ENCODE peak calls at places on chromosomes 12 and 14, in eight cellular contexts. K, O, F, V, D, H, Y and S are unnamed samples.

GRCh38 chr12:49413796-49414195 is 46.5 kb downstream of the SPATS2 start:
- DNase-seq in D (no peak), F (no peak), K (no peak), V (no peak), Y (peak), O (no peak), H (no peak), S (no peak)

GRCh38 chr12:104478396-104479140 is 21.8 kb downstream of the CHST11 start:
- DNase-seq in D (no peak), Y (no peak), F (no peak), K (peak), H (no peak), O (no peak), V (no peak), S (peak)

GRCh38 chr14:101198398-101199027 is 295.0 kb upstream of the RTL1 start:
- DNase-seq in Y (no peak), D (no peak), V (no peak), K (no peak), O (no peak), F (peak), H (no peak), S (no peak)

GRCh38 chr12:109544955-109545531 is 28.3 kb downstream of the MMAB start:
- DNase-seq in V (peak), K (no peak), F (peak), D (no peak), O (no peak), H (no peak), Y (peak), S (no peak)

GRCh38 chr12:22855456-22855855 is 230.5 kb downstream of the ETNK1 start:
- DNase-seq in Y (no peak), V (no peak), F (no peak), K (no peak), H (no peak), O (no peak), D (no peak), S (no peak)

GRCh38 chr12:31585271-31585670 is 5.7 kb downstream of the DENND5B start:
- DNase-seq in F (no peak), Y (no peak), K (no peak), D (no peak), V (peak), O (no peak), H (no peak), S (no peak)

GRCh38 chr12:28578833-28579252 is 388.6 kb downstream of the CCDC91 start:
- DNase-seq in D (no peak), H (no peak), V (no peak), K (no peak), F (no peak), O (no peak), Y (peak), S (no peak)

GRCh38 chr14:22375321-22375930 is 213.6 kb downstream of the DAD1 start:
- DNase-seq in D (no peak), Y (peak), H (peak), V (peak), O (peak), K (peak), F (peak), S (no peak)

GRCh38 chr14:75738192-75738591 is 77.1 kb downstream of the TTLL5 start:
- DNase-seq in K (no peak), Y (peak), F (no peak), H (no peak), V (no peak), D (no peak), O (no peak), S (no peak)

GRCh38 chr12:20109667-20110066 is 258.7 kb upstream of the PDE3A start:
- DNase-seq in O (no peak), Y (no peak), F (no peak), D (no peak), K (no peak), H (no peak), V (no peak), S (no peak)

GRCh38 chr14:49489341-49489740 is 96.8 kb downstream of the RPS29 start:
- DNase-seq in F (no peak), H (no peak), K (no peak), V (no peak), Y (no peak), O (no peak), D (no peak), S (no peak)

GRCh38 chr12:21190016-21190415 is 59.0 kb downstream of the SLCO1B1 start:
- DNase-seq in Y (no peak), K (no peak), D (no peak), F (no peak), O (no peak), H (no peak), V (no peak), S (no peak)

GRCh38 chr12:13167226-13167625 is 29.3 kb upstream of the EMP1 start:
- DNase-seq in O (no peak), V (peak), D (no peak), Y (peak), K (no peak), F (no peak), H (no peak), S (no peak)